ENCODE peak calls at places on chromosomes 6 and 20, in ten cellular contexts. Q, K, F, I, M, H, G, C, P and S are unnamed samples. For H3K9me3, the result is how much of the 10 kb centered on the place peaks cover.

GRCh38 chr6:10837692-10837996 is 695 bp downstream of the MAK start:
- DNase-seq in Q (no peak), K (no peak), F (no peak), I (peak), M (peak), H (no peak), G (no peak), C (no peak), P (no peak), S (no peak)

GRCh38 chr6:73811706-73812105 is 115.7 kb downstream of the CD109 start:
- DNase-seq in Q (no peak), K (no peak), F (no peak), I (peak), M (no peak), H (no peak), G (no peak), C (no peak), P (no peak), S (no peak)

GRCh38 chr20:43911066-43911465 is 3.6 kb upstream of the TOX2 start:
- DNase-seq in Q (no peak), K (no peak), F (peak), I (no peak), M (no peak), H (peak), G (peak), C (no peak), P (peak), S (no peak)

GRCh38 chr20:25984933-25985332 is 288.3 kb upstream of the ZNF337 start:
- DNase-seq in Q (peak), K (no peak), F (no peak), I (no peak), M (no peak), H (no peak), G (no peak), C (peak), P (no peak), S (no peak)

GRCh38 chr6:57432162-57432561 is 114.7 kb downstream of the PRIM2 start:
- DNase-seq in Q (no peak), K (no peak), F (no peak), I (no peak), M (no peak), H (peak), G (no peak), C (no peak), P (no peak), S (no peak)

GRCh38 chr20:20683020-20683419 is 29.4 kb downstream of the RALGAPA2 start:
- DNase-seq in Q (no peak), K (no peak), F (no peak), I (no peak), M (no peak), H (no peak), G (no peak), C (no peak), P (no peak), S (no peak)

GRCh38 chr6:42692151-42692911 is 30.1 kb downstream of the PRPH2 start:
- DNase-seq in Q (no peak), K (no peak), F (no peak), I (no peak), M (peak), H (peak), G (no peak), C (no peak), P (peak), S (no peak)

GRCh38 chr6:98871057-98871456 is 36.7 kb downstream of the POU3F2 start:
- DNase-seq in Q (no peak), K (no peak), F (no peak), I (no peak), M (peak), H (peak), G (no peak), C (no peak), P (no peak), S (no peak)

GRCh38 chr6:123875784-123876183 is 72.1 kb downstream of the NKAIN2 start:
- DNase-seq in Q (no peak), K (no peak), F (no peak), I (no peak), M (no peak), H (no peak), G (no peak), C (no peak), P (no peak), S (no peak)

GRCh38 chr6:62042444-62042843 is 243.6 kb downstream of the KHDRBS2 start:
- DNase-seq in Q (no peak), K (no peak), F (no peak), I (no peak), M (no peak), H (no peak), G (no peak), C (no peak), P (no peak), S (no peak)

GRCh38 chr6:139777202-139777970 is 402.9 kb upstream of the CITED2 start:
- DNase-seq in Q (no peak), K (no peak), F (no peak), I (peak), M (no peak), H (no peak), G (no peak), C (no peak), P (no peak), S (no peak)

GRCh38 chr20:61757-62156 is 25.7 kb upstream of the DEFB125 start:
- DNase-seq in Q (no peak), K (no peak), F (no peak), I (no peak), M (no peak), H (no peak), G (no peak), C (no peak), P (no peak), S (no peak)

GRCh38 chr20:60035-60918 is 27.2 kb upstream of the DEFB125 start:
- DNase-seq in Q (no peak), K (no peak), F (no peak), I (no peak), M (no peak), H (no peak), G (no peak), C (no peak), P (no peak), S (no peak)

GRCh38 chr20:64026-64603 is 23.4 kb upstream of the DEFB125 start:
- DNase-seq in Q (no peak), K (no peak), F (no peak), I (no peak), M (no peak), H (no peak), G (no peak), C (no peak), P (no peak), S (no peak)

GRCh38 chr20:62487-62886 is 25.0 kb upstream of the DEFB125 start:
- DNase-seq in Q (no peak), K (no peak), F (no peak), I (no peak), M (no peak), H (no peak), G (no peak), C (no peak), P (no peak), S (no peak)

GRCh38 chr20:61230-61629 is 26.2 kb upstream of the DEFB125 start:
- DNase-seq in Q (no peak), K (no peak), F (no peak), I (no peak), M (no peak), H (no peak), G (no peak), C (no peak), P (no peak), S (no peak)
- H3K9me3 ChIP-seq in Q (under half), K (under half), F (half or more), I (under half), M (under half), H (under half), G (under half), C (under half), P (under half), S (under half)

GRCh38 chr6:82487895-82488294 is 124.3 kb downstream of the TPBG start:
- DNase-seq in Q (no peak), K (no peak), F (no peak), I (no peak), M (no peak), H (no peak), G (no peak), C (no peak), P (no peak), S (no peak)

GRCh38 chr6:82484001-82484400 is 120.4 kb downstream of the TPBG start:
- DNase-seq in Q (no peak), K (no peak), F (no peak), I (no peak), M (no peak), H (no peak), G (no peak), C (no peak), P (no peak), S (no peak)

GRCh38 chr6:82484737-82485650 is 121.4 kb downstream of the TPBG start:
- DNase-seq in Q (no peak), K (no peak), F (no peak), I (peak), M (no peak), H (no peak), G (no peak), C (no peak), P (no peak), S (no peak)

GRCh38 chr6:82492134-82492533 is 128.5 kb downstream of the TPBG start:
- DNase-seq in Q (no peak), K (no peak), F (no peak), I (peak), M (no peak), H (no peak), G (no peak), C (no peak), P (no peak), S (no peak)

DNA sequence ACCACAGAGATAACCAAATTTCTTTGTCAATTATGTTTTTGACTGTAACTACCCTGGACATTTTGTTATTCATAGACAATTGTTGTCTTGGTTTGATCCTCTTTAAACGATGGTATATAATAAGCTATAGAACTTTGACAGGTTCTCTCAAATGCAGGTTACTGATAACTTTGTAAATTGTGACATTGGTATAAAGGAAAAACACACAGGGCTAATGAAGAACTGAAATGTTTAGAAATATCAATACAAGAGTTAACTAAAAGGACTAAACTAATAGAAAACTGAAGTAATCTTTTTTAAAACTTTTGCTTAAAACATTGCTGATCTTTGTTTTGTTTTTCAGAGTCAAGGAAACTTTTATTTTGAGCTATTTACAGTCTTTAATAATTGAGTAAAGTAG is 124.8 kb downstream of the TPBG start:
- DNase-seq in Q (no peak), K (no peak), F (no peak), I (no peak), M (no peak), H (no peak), G (no peak), C (no peak), P (no peak), S (no peak)
- H3K9me3 ChIP-seq in Q (under half), K (under half), F (half or more), I (under half), M (under half), H (under half), G (under half), C (under half), P (under half), S (under half)

GRCh38 chr6:143429970-143430369 is 20.5 kb downstream of the ADAT2 start:
- DNase-seq in Q (no peak), K (no peak), F (no peak), I (no peak), M (no peak), H (no peak), G (no peak), C (no peak), P (no peak), S (no peak)
- H3K9me3 ChIP-seq in Q (under half), K (under half), F (under half), I (under half), M (under half), H (under half), G (under half), C (under half), P (under half), S (under half)

GRCh38 chr6:121627761-121628160 is 192.3 kb downstream of the GJA1 start:
- DNase-seq in Q (no peak), K (no peak), F (no peak), I (peak), M (no peak), H (no peak), G (no peak), C (no peak), P (no peak), S (no peak)

GRCh38 chr6:121635355-121635754 is 199.9 kb downstream of the GJA1 start:
- DNase-seq in Q (no peak), K (no peak), F (no peak), I (no peak), M (no peak), H (no peak), G (no peak), C (no peak), P (no peak), S (no peak)

GRCh38 chr6:121633309-121633708 is 197.9 kb downstream of the GJA1 start:
- DNase-seq in Q (no peak), K (no peak), F (no peak), I (no peak), M (no peak), H (no peak), G (no peak), C (no peak), P (no peak), S (no peak)

GRCh38 chr6:121630716-121631115 is 195.3 kb downstream of the GJA1 start:
- DNase-seq in Q (no peak), K (no peak), F (no peak), I (no peak), M (no peak), H (no peak), G (no peak), C (no peak), P (no peak), S (no peak)
- H3K9me3 ChIP-seq in Q (under half), K (under half), F (half or more), I (under half), M (under half), H (under half), G (under half), C (under half), P (under half), S (under half)

DNA sequence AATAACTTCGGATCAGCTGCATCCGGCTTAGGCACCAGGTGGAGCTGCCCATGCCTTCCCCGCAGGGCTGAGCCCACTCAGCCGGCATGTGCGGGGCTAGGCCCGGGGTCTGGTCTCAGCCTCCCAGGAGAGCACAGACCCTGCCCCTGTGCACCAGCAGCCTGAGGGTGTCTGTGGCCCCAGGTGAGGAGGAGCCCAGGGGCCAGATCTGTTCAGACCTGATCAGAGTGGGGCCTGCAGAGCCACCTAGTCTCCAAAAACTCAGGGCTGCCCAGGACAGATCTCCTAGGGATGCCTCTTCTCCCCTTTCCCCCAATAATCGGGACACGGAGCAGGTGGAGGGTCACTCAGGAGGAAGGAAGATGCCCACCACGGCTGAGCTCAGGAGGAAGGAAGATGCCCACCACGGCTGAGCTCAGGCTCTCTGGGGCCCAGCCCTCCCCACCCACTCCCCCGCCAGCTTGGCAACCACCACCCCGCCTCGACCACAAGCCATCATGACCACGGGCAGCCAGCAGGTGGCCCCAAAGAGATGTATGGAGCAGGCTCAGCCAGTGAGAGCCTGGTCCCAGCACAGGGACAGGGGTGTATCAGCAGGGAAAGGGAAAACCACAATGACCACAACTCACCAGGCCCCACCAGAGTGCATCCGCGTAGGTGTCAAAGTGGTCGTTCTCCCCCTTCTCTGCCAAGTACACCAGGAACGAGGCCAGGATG is 30.5 kb downstream of the KCNQ2 start:
- DNase-seq in Q (peak), K (no peak), F (peak), I (peak), M (peak), H (peak), G (peak), C (peak), P (peak), S (no peak)
- H3K9me3 ChIP-seq in Q (under half), K (under half), F (under half), I (under half), M (under half), H (under half), G (under half), C (under half), P (under half), S (under half)

DNA sequence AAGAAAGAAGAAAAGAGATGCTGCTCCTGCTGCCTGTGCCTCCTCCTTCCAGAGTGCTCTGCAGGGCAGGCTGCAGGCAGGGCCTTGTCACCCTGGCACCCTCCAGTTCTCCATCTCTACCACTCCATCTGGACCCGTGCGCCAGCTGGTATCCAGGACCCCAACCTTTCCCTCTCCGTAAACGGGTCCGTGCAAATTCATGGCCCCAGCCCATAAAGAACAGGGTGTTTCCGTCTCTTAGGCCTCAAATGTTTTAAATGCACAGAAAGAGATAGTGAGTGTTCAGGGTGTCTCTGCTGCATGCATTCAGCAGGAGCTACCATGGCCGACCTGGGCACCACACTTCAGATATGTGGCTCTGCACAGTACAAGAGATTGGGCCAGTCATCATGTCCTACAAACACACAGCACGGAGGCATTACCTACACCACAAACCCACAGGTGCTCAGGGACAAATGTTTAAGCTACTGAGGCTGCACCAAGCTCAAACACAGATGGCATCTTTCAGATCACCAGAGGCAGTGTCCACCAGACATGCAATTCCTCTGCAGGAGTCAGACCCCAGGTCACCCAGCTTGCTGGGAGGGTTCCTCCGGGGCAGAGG is 258.1 kb downstream of the DLL1 start:
- DNase-seq in Q (no peak), K (no peak), F (peak), I (no peak), M (no peak), H (no peak), G (no peak), C (peak), P (no peak), S (no peak)
- H3K9me3 ChIP-seq in Q (under half), K (under half), F (under half), I (under half), M (under half), H (under half), G (under half), C (under half), P (under half), S (under half)

GRCh38 chr6:6861346-6861745 is 246.4 kb upstream of the RREB1 start:
- DNase-seq in Q (no peak), K (no peak), F (no peak), I (no peak), M (no peak), H (no peak), G (no peak), C (no peak), P (no peak), S (no peak)
- H3K9me3 ChIP-seq in Q (under half), K (under half), F (under half), I (under half), M (under half), H (under half), G (under half), C (under half), P (under half), S (under half)

DNA sequence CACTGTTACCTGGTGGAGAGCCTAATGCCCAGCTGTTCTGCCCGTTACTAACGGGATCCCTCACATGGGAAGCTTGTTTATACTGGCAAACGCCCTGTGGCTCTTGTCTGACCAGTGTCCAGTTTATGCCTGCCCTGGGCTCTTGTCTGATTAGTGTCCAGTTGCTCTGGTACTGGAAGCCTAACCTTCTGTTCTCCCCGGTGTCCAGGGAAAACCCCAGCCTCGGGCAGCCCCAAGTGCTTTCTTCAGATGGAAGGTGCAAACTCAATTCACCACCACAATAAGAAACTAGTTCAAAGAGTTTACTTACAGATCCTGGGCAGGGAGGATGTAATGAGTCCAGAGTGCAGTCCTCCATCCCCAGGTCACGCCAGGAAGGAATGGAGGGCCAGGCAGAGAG is 148.4 kb downstream of the TBXT start:
- DNase-seq in Q (no peak), K (no peak), F (no peak), I (no peak), M (no peak), H (no peak), G (no peak), C (no peak), P (no peak), S (no peak)
- H3K9me3 ChIP-seq in Q (under half), K (under half), F (under half), I (under half), M (under half), H (under half), G (under half), C (under half), P (under half), S (under half)